ENCODE peak calls at places on chromosomes 5 and 9, in four cellular contexts. E is SW480, G is SHP77 treated with DMSO at 0.1 percent for 48 hours, Y is MV-4-11. T is an unnamed sample.

GRCh38 chr9:92659601-92660000 is 10.3 kb downstream of the IPPK start:
- DNase-seq in G (no peak), E (no peak), Y (no peak), T (no peak)

GRCh38 chr9:101427957-101428655 is 7.5 kb downstream of the ALDOB start:
- DNase-seq in Y (no peak), E (no peak), G (no peak), T (no peak)

GRCh38 chr5:142411656-142412425 is 87.0 kb upstream of the SPRY4 start:
- DNase-seq in E (no peak), Y (no peak), G (no peak), T (no peak)

GRCh38 chr5:38519476-38519875 is 37.0 kb downstream of the LIFR start:
- DNase-seq in Y (no peak), G (no peak), E (no peak), T (no peak)

GRCh38 chr5:73450672-73451217 is 2.2 kb upstream of the FOXD1 start:
- DNase-seq in Y (no peak), G (no peak), E (peak; percentile 8), T (no peak)

GRCh38 chr9:138049779-138050471 is 172.3 kb downstream of the CACNA1B start:
- DNase-seq in G (no peak), E (no peak), Y (no peak), T (no peak)

GRCh38 chr5:124365491-124365890 is 380.9 kb downstream of the ZNF608 start:
- DNase-seq in G (peak; percentile 96), E (peak; percentile 74), Y (no peak), T (peak; percentile 13)

GRCh38 chr9:6944896-6945295 is 187.1 kb downstream of the KDM4C start:
- DNase-seq in Y (no peak), G (no peak), E (peak; percentile 29), T (no peak)

GRCh38 chr5:81760521-81760920 is 9.6 kb upstream of the SSBP2 start:
- DNase-seq in Y (no peak), E (no peak), G (no peak), T (no peak)

GRCh38 chr9:27473135-27473534 is 51.0 kb upstream of the IFNK start:
- DNase-seq in Y (no peak), E (no peak), G (no peak), T (no peak)

GRCh38 chr5:115322729-115323128 is 26.3 kb upstream of the CCDC112 start:
- DNase-seq in G (no peak), E (no peak), Y (no peak), T (no peak)

GRCh38 chr9:73683862-73684591 is 532.4 kb downstream of the ANXA1 start:
- DNase-seq in E (peak; percentile 33), G (no peak), Y (peak; percentile 27), T (no peak)

GRCh38 chr5:64818245-64818644 is 49.5 kb downstream of the CWC27 start:
- DNase-seq in E (no peak), Y (no peak), G (no peak), T (no peak)

GRCh38 chr5:90911169-90911568 is 352.6 kb downstream of the ADGRV1 start:
- DNase-seq in G (peak; percentile 22), Y (no peak), E (no peak), T (no peak)

GRCh38 chr9:5712651-5713360 is 83.9 kb downstream of the RIC1 start:
- DNase-seq in Y (no peak), E (no peak), G (no peak), T (no peak)

GRCh38 chr5:110159202-110159601 is 469.5 kb downstream of the MAN2A1 start:
- DNase-seq in Y (no peak), E (no peak), G (no peak), T (no peak)

GRCh38 chr9:5773324-5773999 is 59.5 kb downstream of the ERMP1 start:
- DNase-seq in Y (no peak), E (no peak), G (no peak), T (no peak)

GRCh38 chr9:32603914-32604852 is 31.2 kb upstream of the NDUFB6 start:
- DNase-seq in G (no peak), E (peak; percentile 79), Y (no peak), T (no peak)

GRCh38 chr5:87121315-87122170 is 146.1 kb upstream of the RASA1 start:
- DNase-seq in G (no peak), E (peak; percentile 65), Y (peak; percentile 86), T (no peak)

GRCh38 chr5:178249191-178249989 is 16.8 kb upstream of the PHYKPL start:
- DNase-seq in G (no peak), E (no peak), Y (peak; percentile 69), T (no peak)

GRCh38 chr9:101027733-101028345 is 688 bp upstream of the PLPPR1 start:
- DNase-seq in Y (no peak), E (peak; percentile 39), G (no peak), T (no peak)

GRCh38 chr5:172163346-172163745 is 24.7 kb downstream of the STK10 start:
- DNase-seq in E (no peak), Y (no peak), G (no peak), T (no peak)